ENCODE peak calls at places on chromosomes 16 and 17, in nine cellular contexts. T is caudate nucleus; C is amniotic stem cell; Y is BE2C; X is NCI-H226; R is epithelial cell of proximal tubule; D is anterior cingulate cortex; K is HFF-Myc; M is activated CD4-positive, CD25-positive, alpha-beta regulatory T cell. U is an unnamed sample.

GRCh38 chr16:88519240-88519639 is 51.0 kb upstream of the ZC3H18 start:
- DNase-seq in T (no peak), C (no peak), Y (no peak), X (no peak), R (no peak), D (no peak), K (no peak), M (no peak), U (no peak)

GRCh38 chr17:20922128-20922670 is 120.6 kb downstream of the USP22 start:
- DNase-seq in T (no peak), C (no peak), Y (no peak), X (no peak), R (no peak), D (no peak), K (peak), M (no peak), U (no peak)

GRCh38 chr16:81366316-81366932 is 51.7 kb downstream of the GAN start:
- DNase-seq in T (no peak), C (no peak), Y (no peak), X (peak), R (no peak), D (no peak), K (peak), M (no peak), U (no peak)

GRCh38 chr17:64264891-64265290 is 1.8 kb upstream of the TEX2 start:
- DNase-seq in T (no peak), C (no peak), Y (no peak), X (no peak), R (peak), D (no peak), K (no peak), M (no peak), U (no peak)

GRCh38 chr16:29972500-29972899 is 1.2 kb upstream of the TAOK2 start:
- DNase-seq in T (no peak), C (no peak), Y (no peak), X (no peak), R (no peak), D (no peak), K (no peak), M (no peak), U (no peak)

GRCh38 chr17:68061512-68062313 is 26.2 kb downstream of the KPNA2 start:
- DNase-seq in T (no peak), C (no peak), Y (no peak), X (no peak), R (no peak), D (no peak), K (peak), M (no peak), U (no peak)

GRCh38 chr16:1874854-1875253 is 2.9 kb upstream of the MEIOB start:
- DNase-seq in T (no peak), C (no peak), Y (no peak), X (no peak), R (no peak), D (no peak), K (no peak), M (no peak), U (no peak)

GRCh38 chr17:39612291-39612894 is 4.7 kb upstream of the NEUROD2 start:
- DNase-seq in T (no peak), C (no peak), Y (no peak), X (no peak), R (no peak), D (no peak), K (no peak), M (no peak), U (no peak)

GRCh38 chr16:88479795-88480760 is 27.0 kb downstream of the ZFPM1 start:
- DNase-seq in T (no peak), C (no peak), Y (no peak), X (no peak), R (no peak), D (no peak), K (no peak), M (peak), U (no peak)

GRCh38 chr17:17872468-17873345 is 35.9 kb upstream of the SREBF1 start:
- DNase-seq in T (no peak), C (no peak), Y (no peak), X (no peak), R (no peak), D (no peak), K (no peak), M (no peak), U (peak)

GRCh38 chr16:52964290-52964689 is 88.4 kb downstream of the CHD9NB start:
- DNase-seq in T (no peak), C (no peak), Y (no peak), X (no peak), R (no peak), D (no peak), K (no peak), M (no peak), U (no peak)

GRCh38 chr17:3030096-3030495 is 33.3 kb downstream of the OR1D5 start:
- DNase-seq in T (no peak), C (no peak), Y (no peak), X (peak), R (no peak), D (no peak), K (peak), M (no peak), U (peak)

GRCh38 chr17:45274033-45274432 is 12.1 kb upstream of the SPATA32 start:
- DNase-seq in T (no peak), C (no peak), Y (no peak), X (no peak), R (no peak), D (no peak), K (no peak), M (no peak), U (no peak)

GRCh38 chr16:50902457-50902856 is 160.6 kb downstream of the CYLD start:
- DNase-seq in T (no peak), C (no peak), Y (no peak), X (no peak), R (no peak), D (no peak), K (no peak), M (no peak), U (no peak)